ENCODE peak calls at places on chromosomes 2 and 18, in ten cellular contexts. X, G, H, W, N, F, K, Y, B and J are unnamed samples.

GRCh38 chr2:186526281-186526680 is 40.2 kb downstream of the ZC3H15 start:
- DNase-seq in G (no peak), H (no peak), W (no peak), F (no peak), Y (no peak), K (no peak), B (no peak), X (peak; percentile 46), N (no peak), J (no peak)

GRCh38 chr2:174605687-174606086 is 8.1 kb upstream of the WIPF1 start:
- DNase-seq in K (no peak), H (peak; percentile 68), X (peak; percentile 59), G (peak; percentile 55), F (no peak), N (no peak), W (no peak), B (no peak), Y (no peak), J (no peak)

GRCh38 chr2:195582188-195582587 is 74.8 kb upstream of the SLC39A10 start:
- DNase-seq in H (no peak), X (no peak), F (no peak), K (no peak), N (no peak), G (no peak), B (no peak), W (no peak), Y (no peak), J (no peak)

GRCh38 chr2:152246686-152247336 is 71.2 kb upstream of the STAM2 start:
- DNase-seq in N (no peak), B (no peak), W (no peak), H (no peak), X (no peak), K (no peak), Y (no peak), F (no peak), G (no peak), J (no peak)

GRCh38 chr2:240196716-240197438 is 56.4 kb upstream of the OTOS start:
- DNase-seq in Y (no peak), F (no peak), G (no peak), N (no peak), K (no peak), B (no peak), H (no peak), W (no peak), X (no peak), J (no peak)

GRCh38 chr2:221350621-221351020 is 221.5 kb downstream of the EPHA4 start:
- DNase-seq in Y (no peak), N (no peak), H (no peak), B (no peak), F (no peak), G (no peak), W (no peak), X (peak; percentile 29), K (no peak), J (no peak)

GRCh38 chr2:240215676-240216051 is 75.2 kb upstream of the OTOS start:
- DNase-seq in G (no peak), W (no peak), Y (no peak), X (no peak), N (no peak), B (no peak), F (no peak), H (no peak), K (no peak), J (no peak)

GRCh38 chr2:180038997-180039396 is 31.9 kb upstream of the CWC22 start:
- DNase-seq in B (no peak), H (peak; percentile 48), K (no peak), F (no peak), G (no peak), W (no peak), Y (no peak), X (peak; percentile 61), N (no peak), J (peak; percentile 19)

GRCh38 chr18:58005885-58006523 is 38.0 kb upstream of the NEDD4L start:
- DNase-seq in Y (no peak), F (no peak), X (peak; percentile 78), B (no peak), H (peak; percentile 62), G (no peak), N (no peak), K (no peak), W (peak; percentile 12), J (peak; percentile 20)

GRCh38 chr18:67268530-67268929 is 248.0 kb downstream of the DSEL start:
- DNase-seq in N (no peak), G (no peak), B (no peak), X (no peak), K (no peak), F (no peak), W (no peak), Y (no peak), H (no peak), J (no peak)

GRCh38 chr2:151043484-151043883 is 218.2 kb downstream of the RBM43 start:
- DNase-seq in B (no peak), F (no peak), X (peak; percentile 97), Y (no peak), K (no peak), H (peak; percentile 61), N (no peak), G (no peak), W (no peak), J (peak; percentile 77)

GRCh38 chr2:84676295-84676694 is 160.0 kb downstream of the DNAH6 start:
- DNase-seq in K (no peak), F (no peak), B (no peak), H (peak; percentile 92), G (no peak), X (peak; percentile 71), N (no peak), W (peak; percentile 76), Y (no peak), J (peak; percentile 27)